ENCODE peak calls at places on chromosomes 7 and 10, in eight cellular contexts. S is activated CD4-positive, alpha-beta T cell treated with anti-CD3 and anti-CD28 coated beads, Interleukin-2, amount 50 U/mL, for 24 hours; C is naive thymus-derived CD4-positive, alpha-beta T cell; U is activated CD8-positive, alpha-beta T cell treated with anti-CD3 and anti-CD28 coated beads for 36 hours; R is WERI-Rb-1; H is CD8-positive, alpha-beta T cell; V is NCI-H2107; A is iPS-NIHi11. N is an unnamed sample.
A peak's percentile ranks its signal among the peaks of the same experiment; 100 is the strongest.

GRCh38 chr10:90162464-90162863 is 461.1 kb downstream of the KIF20B start:
- DNase-seq in S (no peak), C (no peak), U (no peak), R (no peak), H (no peak), V (no peak), A (no peak), N (no peak)

GRCh38 chr7:135723411-135723810 is 4.6 kb downstream of the SLC13A4 start:
- DNase-seq in S (no peak), C (no peak), U (no peak), R (no peak), H (no peak), V (no peak), A (no peak), N (no peak)

GRCh38 chr7:23277359-23277989 is 21.7 kb upstream of the MALSU1 start:
- DNase-seq in S (no peak), C (peak; percentile 64), U (peak; percentile 44), R (peak; percentile 47), H (no peak), V (peak; percentile 13), A (peak; percentile 60), N (no peak)

GRCh38 chr7:114047889-114048288 is 129.1 kb upstream of the PPP1R3A start:
- DNase-seq in S (no peak), C (no peak), U (no peak), R (no peak), H (no peak), V (no peak), A (no peak), N (no peak)

GRCh38 chr7:108103566-108104298 is 26.4 kb downstream of the LAMB4 start:
- DNase-seq in S (no peak), C (no peak), U (no peak), R (no peak), H (no peak), V (no peak), A (no peak), N (no peak)

GRCh38 chr10:70162892-70163201 is 7.5 kb downstream of the SAR1A start:
- DNase-seq in S (no peak), C (peak; percentile 27), U (peak; percentile 87), R (no peak), H (no peak), V (no peak), A (no peak), N (no peak)

GRCh38 chr10:35535136-35535535 is 70.0 kb upstream of the GJD4 start:
- DNase-seq in S (no peak), C (no peak), U (no peak), R (no peak), H (no peak), V (no peak), A (no peak), N (no peak)

GRCh38 chr10:110916554-110917346 is 2.2 kb downstream of the BBIP1 start:
- DNase-seq in S (no peak), C (no peak), U (no peak), R (no peak), H (no peak), V (no peak), A (no peak), N (no peak)

GRCh38 chr7:107715531-107715930 is 28.4 kb upstream of the CBLL1 start:
- DNase-seq in S (no peak), C (no peak), U (no peak), R (no peak), H (no peak), V (no peak), A (no peak), N (no peak)

GRCh38 chr10:8283166-8283905 is 228.8 kb downstream of the GATA3 start:
- DNase-seq in S (no peak), C (no peak), U (no peak), R (no peak), H (no peak), V (no peak), A (no peak), N (no peak)

GRCh38 chr7:78379148-78379547 is 580.6 kb downstream of the PHTF2 start:
- DNase-seq in S (no peak), C (no peak), U (no peak), R (no peak), H (no peak), V (no peak), A (no peak), N (no peak)

GRCh38 chr7:137328389-137329120 is 15.0 kb downstream of the PTN start:
- DNase-seq in S (no peak), C (no peak), U (no peak), R (no peak), H (no peak), V (no peak), A (no peak), N (peak; percentile 66)

GRCh38 chr7:103990991-103991390 is 1.5 kb upstream of the RELN start:
- DNase-seq in S (no peak), C (no peak), U (no peak), R (no peak), H (no peak), V (no peak), A (no peak), N (no peak)

GRCh38 chr7:152699101-152699500 is 23.2 kb upstream of the XRCC2 start:
- DNase-seq in S (no peak), C (no peak), U (no peak), R (no peak), H (no peak), V (no peak), A (no peak), N (no peak)

GRCh38 chr10:61001731-61002122 is 57.7 kb upstream of the RHOBTB1 start:
- DNase-seq in S (no peak), C (no peak), U (no peak), R (no peak), H (no peak), V (no peak), A (no peak), N (no peak)

GRCh38 chr10:32403091-32403490 is 42.8 kb upstream of the CCDC7 start:
- DNase-seq in S (no peak), C (no peak), U (no peak), R (no peak), H (no peak), V (no peak), A (no peak), N (no peak)

GRCh38 chr7:121020243-121020642 is 31.7 kb downstream of the CPED1 start:
- DNase-seq in S (no peak), C (no peak), U (no peak), R (no peak), H (no peak), V (no peak), A (no peak), N (no peak)

GRCh38 chr10:101029520-101030309 is 1.2 kb downstream of the PDZD7 start:
- DNase-seq in S (no peak), C (no peak), U (no peak), R (no peak), H (no peak), V (peak; percentile 27), A (peak; percentile 47), N (no peak)

GRCh38 chr10:127945948-127946347 is 39.0 kb downstream of the PTPRE start:
- DNase-seq in S (no peak), C (no peak), U (no peak), R (no peak), H (no peak), V (no peak), A (no peak), N (no peak)

GRCh38 chr10:104796817-104797216 is 155.7 kb downstream of the SORCS3 start:
- DNase-seq in S (no peak), C (no peak), U (no peak), R (no peak), H (no peak), V (no peak), A (no peak), N (no peak)

N was measured in amygdala.